ENCODE peak calls at places on chromosomes 1 and 21, in six cellular contexts. X is lower lobe of right lung, G is mucosa of descending colon, Y is neural progenitor cell, P is endodermal cell, T is BE2C. E is an unnamed sample.

GRCh38 chr1:91732991-91733390 is 153.0 kb downstream of the TGFBR3 start:
- DNase-seq in X (no peak), G (no peak), Y (no peak), P (no peak), T (no peak), E (no peak)

GRCh38 chr21:42409366-42409765 is 5.7 kb downstream of the UBASH3A start:
- DNase-seq in X (no peak), G (no peak), Y (no peak), P (no peak), T (no peak), E (no peak)

GRCh38 chr21:26394341-26394740 is 178.7 kb downstream of the CYYR1 start:
- DNase-seq in X (no peak), G (no peak), Y (no peak), P (no peak), T (no peak), E (no peak)

GRCh38 chr1:173127369-173128307 is 76.9 kb upstream of the TNFSF18 start:
- DNase-seq in X (no peak), G (no peak), Y (no peak), P (no peak), T (no peak), E (no peak)

GRCh38 chr1:76770979-76771378 is 96.3 kb upstream of the ST6GALNAC5 start:
- DNase-seq in X (no peak), G (no peak), Y (no peak), P (no peak), T (no peak), E (no peak)

GRCh38 chr1:67114162-67114561 is 20.6 kb downstream of the C1orf141 start:
- DNase-seq in X (no peak), G (no peak), Y (no peak), P (no peak), T (no peak), E (no peak)

GRCh38 chr1:84170171-84170570 is 26.1 kb downstream of the PRKACB start:
- DNase-seq in X (no peak), G (no peak), Y (no peak), P (no peak), T (no peak), E (no peak)

GRCh38 chr1:172745014-172745413 is 86.1 kb downstream of the FASLG start:
- DNase-seq in X (no peak), G (no peak), Y (peak), P (peak), T (peak), E (peak)

GRCh38 chr1:63779872-63780271 is 6.1 kb downstream of the ROR1 start:
- DNase-seq in X (no peak), G (no peak), Y (no peak), P (no peak), T (no peak), E (no peak)

GRCh38 chr1:246417813-246418564 is 89.1 kb downstream of the SMYD3 start:
- DNase-seq in X (no peak), G (no peak), Y (no peak), P (no peak), T (no peak), E (no peak)

GRCh38 chr1:165896277-165896676 is 68.9 kb downstream of the UCK2 start:
- DNase-seq in X (no peak), G (no peak), Y (no peak), P (peak), T (no peak), E (no peak)

GRCh38 chr21:36852864-36853263 is 113.6 kb downstream of the HLCS start:
- DNase-seq in X (no peak), G (no peak), Y (no peak), P (no peak), T (no peak), E (no peak)

GRCh38 chr1:99520121-99520520 is 125.8 kb upstream of the PALMD start:
- DNase-seq in X (no peak), G (no peak), Y (no peak), P (no peak), T (no peak), E (no peak)

GRCh38 chr1:12100071-12100470 is 37.0 kb downstream of the TNFRSF8 start:
- DNase-seq in X (no peak), G (no peak), Y (no peak), P (no peak), T (no peak), E (no peak)

GRCh38 chr1:117371436-117372151 is 4.3 kb downstream of the MAN1A2 start:
- DNase-seq in X (no peak), G (no peak), Y (peak), P (no peak), T (no peak), E (no peak)

GRCh38 chr1:117370071-117370470 is 2.8 kb downstream of the MAN1A2 start:
- DNase-seq in X (no peak), G (no peak), Y (no peak), P (no peak), T (no peak), E (no peak)

GRCh38 chr1:117368116-117369108 is 1.2 kb downstream of the MAN1A2 start:
- DNase-seq in X (no peak), G (no peak), Y (peak), P (no peak), T (no peak), E (no peak)

GRCh38 chr1:117372863-117373412 is 5.7 kb downstream of the MAN1A2 start:
- DNase-seq in X (no peak), G (no peak), Y (no peak), P (no peak), T (no peak), E (no peak)

DNA sequence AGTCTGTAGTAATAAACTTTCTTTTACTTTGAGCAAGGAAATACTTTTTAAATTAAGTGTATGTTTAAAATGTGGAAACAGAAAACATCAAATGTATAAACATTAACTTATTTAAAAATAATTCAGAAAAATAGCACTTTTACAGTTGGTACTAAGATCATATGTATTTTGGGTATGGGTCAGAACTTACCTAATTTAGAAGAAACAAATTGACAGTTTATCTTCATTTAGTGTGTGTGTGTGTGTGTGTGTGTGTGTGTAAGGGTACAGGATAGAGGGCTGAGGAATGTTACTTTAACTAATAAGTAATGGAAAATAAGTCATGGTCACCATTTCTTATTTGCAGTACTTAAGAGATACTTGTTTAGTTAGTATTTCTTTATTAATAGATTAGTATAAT is 3.3 kb downstream of the MAN1A2 start:
- DNase-seq in X (no peak), G (no peak), Y (no peak), P (no peak), T (no peak), E (no peak)
- H3K4me3 ChIP-seq in X (peak), G (no peak), Y (peak), P (peak), T (peak), E (peak)

GRCh38 chr1:197619008-197619640 is 156.2 kb downstream of the DENND1B start:
- DNase-seq in X (no peak), G (no peak), Y (peak), P (no peak), T (no peak), E (no peak)
- TF ChIP-seq CTCF in X (peak), G (no peak), Y (peak), P (peak), T (peak), E (no peak)

DNA sequence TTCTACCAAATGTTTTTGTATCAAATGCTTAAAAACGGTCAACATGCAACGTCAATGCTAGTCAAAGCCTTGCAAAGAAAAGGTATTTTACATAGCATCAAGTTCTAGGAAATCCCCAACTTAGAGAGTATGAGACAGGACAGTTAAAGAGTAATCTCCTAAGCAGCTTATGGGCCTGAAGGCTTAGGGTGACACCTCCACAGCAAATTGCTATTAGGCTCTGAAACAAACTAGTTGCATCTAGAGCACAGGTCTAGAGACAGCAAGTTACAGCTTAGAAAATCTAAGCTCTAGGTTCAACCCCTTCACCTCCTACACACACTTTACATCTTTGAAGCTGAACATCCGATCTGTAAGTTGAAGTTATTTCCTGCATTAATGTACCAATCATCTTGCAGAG is 13.7 kb downstream of the PABPC4 start:
- DNase-seq in X (no peak), G (no peak), Y (no peak), P (no peak), T (no peak), E (no peak)
- H3K4me3 ChIP-seq in X (no peak), G (no peak), Y (no peak), P (no peak), T (no peak), E (no peak)

GRCh38 chr1:143619851-143620250 is 351.9 kb downstream of the FAM72C start:
- DNase-seq in X (no peak), G (no peak), Y (no peak), P (no peak), T (no peak), E (no peak)
- TF ChIP-seq CTCF in X (no peak), G (no peak), Y (no peak), P (no peak), T (no peak), E (no peak)

GRCh38 chr1:150257624-150258274 is at the start of gene CA14:
- DNase-seq in X (no peak), G (no peak), Y (peak), P (peak), T (no peak), E (no peak)
- H3K4me3 ChIP-seq in X (no peak), G (no peak), Y (peak), P (peak), T (no peak), E (no peak)

GRCh38 chr1:150567341-150567716 is 12.1 kb downstream of the MCL1 start:
- DNase-seq in X (no peak), G (peak), Y (no peak), P (peak), T (no peak), E (peak)
- TF ChIP-seq CTCF in X (no peak), G (no peak), Y (no peak), P (no peak), T (no peak), E (no peak)